ENCODE peak calls at places on chromosomes 1 and 21, in five cellular contexts. K is stimulated activated CD4-positive, alpha-beta T cell treated with anti-CD3 and anti-CD28 coated beads, Interleukin-2, amount 100 ng/mL, for 48 hours; R is glomerular endothelial cell; M is activated T-helper 1 cell treated with anti-CD3 and anti-CD28 coated beads, Interleukin-2, amount 50 U/mL, for 16 hours; I is brain microvascular endothelial cell. J is an unnamed sample.

GRCh38 chr21:43332872-43333300 is 94.0 kb downstream of the SIK1 start:
- DNase-seq in K (no peak), R (no peak), M (no peak), I (no peak), J (no peak)

GRCh38 chr1:166588741-166589140 is 250.5 kb upstream of the POGK start:
- DNase-seq in K (no peak), R (no peak), M (no peak), I (no peak), J (no peak)

GRCh38 chr1:201499795-201500669 is 6.9 kb downstream of the CSRP1 start:
- DNase-seq in K (no peak), R (no peak), M (no peak), I (no peak), J (no peak)

GRCh38 chr1:27935721-27936120 is 921 bp downstream of the SMPDL3B start:
- DNase-seq in K (no peak), R (no peak), M (no peak), I (no peak), J (no peak)

GRCh38 chr1:184691719-184692324 is 62.8 kb downstream of the EDEM3 start:
- DNase-seq in K (no peak), R (peak), M (no peak), I (peak), J (no peak)

GRCh38 chr1:192952646-192953045 is 106.5 kb downstream of the UCHL5 start:
- DNase-seq in K (no peak), R (no peak), M (no peak), I (no peak), J (no peak)

GRCh38 chr21:16942703-16943102 is 570.1 kb upstream of the CXADR start:
- DNase-seq in K (no peak), R (no peak), M (no peak), I (peak), J (no peak)

GRCh38 chr1:206829875-206830274 is 35.5 kb upstream of the IL20 start:
- DNase-seq in K (no peak), R (no peak), M (no peak), I (no peak), J (no peak)

GRCh38 chr1:24584103-24584764 is 28.3 kb downstream of the NCMAP start:
- DNase-seq in K (no peak), R (no peak), M (no peak), I (no peak), J (no peak)

GRCh38 chr1:19439464-19440171 is 45.7 kb downstream of the CAPZB start:
- DNase-seq in K (no peak), R (no peak), M (no peak), I (no peak), J (no peak)

GRCh38 chr1:19885821-19886220 is 3.6 kb downstream of the OTUD3 start:
- DNase-seq in K (no peak), R (no peak), M (no peak), I (no peak), J (no peak)

GRCh38 chr1:174021611-174022079 is 512 bp downstream of the RC3H1 start:
- DNase-seq in K (peak), R (no peak), M (no peak), I (peak), J (no peak)

GRCh38 chr21:36700961-36701911 is 2.3 kb downstream of the SIM2 start:
- DNase-seq in K (no peak), R (no peak), M (no peak), I (no peak), J (peak)

GRCh38 chr1:234933475-234933874 is 195.2 kb downstream of the TOMM20 start:
- DNase-seq in K (no peak), R (no peak), M (no peak), I (peak), J (no peak)

GRCh38 chr1:178039826-178040380 is 54.0 kb upstream of the RASAL2 start:
- DNase-seq in K (no peak), R (no peak), M (no peak), I (no peak), J (no peak)

GRCh38 chr21:36698160-36699025 is 522 bp upstream of the SIM2 start:
- DNase-seq in K (no peak), R (no peak), M (no peak), I (no peak), J (peak)

GRCh38 chr1:171966426-171967220 is 125.3 kb downstream of the DNM3 start:
- DNase-seq in K (no peak), R (no peak), M (no peak), I (no peak), J (no peak)

GRCh38 chr1:231162300-231162969 is 577 bp downstream of the TRIM67 start:
- DNase-seq in K (peak), R (no peak), M (no peak), I (peak), J (peak)

GRCh38 chr1:10905841-10906655 is 106.4 kb upstream of the TARDBP start:
- DNase-seq in K (no peak), R (no peak), M (no peak), I (no peak), J (no peak)

GRCh38 chr1:111139234-111139955 is 498 bp downstream of the DRAM2 start:
- DNase-seq in K (peak), R (no peak), M (no peak), I (peak), J (peak)

GRCh38 chr1:241654019-241654418 is 1.9 kb downstream of the WDR64 start:
- DNase-seq in K (no peak), R (no peak), M (no peak), I (no peak), J (no peak)

GRCh38 chr1:166432655-166433054 is 265.9 kb upstream of the FAM78B start:
- DNase-seq in K (no peak), R (no peak), M (no peak), I (no peak), J (no peak)

GRCh38 chr1:225880210-225880584 is 2.0 kb downstream of the TMEM63A start:
- DNase-seq in K (no peak), R (no peak), M (no peak), I (no peak), J (no peak)

J was measured in neural crest cell.